ENCODE peak calls at places on chromosomes 12 and 14, in eight cellular contexts. O, M, W, P, Q, F, V and U are unnamed samples.

GRCh38 chr12:112782921-112783320 is 8.6 kb upstream of the RPH3A start:
- DNase-seq in Q (no peak), F (no peak), M (no peak), O (no peak), P (no peak), W (no peak), V (no peak), U (no peak)

GRCh38 chr12:28958553-28959195 is 190.4 kb upstream of the FAR2 start:
- DNase-seq in W (no peak), V (no peak), M (no peak), O (no peak), Q (no peak), F (no peak), P (no peak), U (no peak)

GRCh38 chr14:50272498-50272897 is 39.5 kb downstream of the L2HGDH start:
- DNase-seq in P (no peak), F (no peak), W (no peak), O (no peak), Q (no peak), V (no peak), M (no peak), U (no peak)

GRCh38 chr12:51269174-51270066 is 795 bp downstream of the SMAGP start:
- DNase-seq in P (no peak), M (no peak), W (peak), O (peak), F (no peak), Q (peak), V (peak), U (no peak)

GRCh38 chr12:52285851-52286530 is 5.3 kb downstream of the KRT81 start:
- DNase-seq in O (no peak), V (no peak), P (no peak), F (no peak), Q (no peak), M (no peak), W (peak), U (no peak)

GRCh38 chr12:62983594-62983993 is 48.6 kb upstream of the PPM1H start:
- DNase-seq in O (no peak), F (no peak), W (no peak), V (no peak), Q (no peak), M (no peak), P (no peak), U (peak)

GRCh38 chr12:46107591-46107990 is 117.2 kb upstream of the SCAF11 start:
- DNase-seq in Q (no peak), P (no peak), O (no peak), W (no peak), M (no peak), V (no peak), F (no peak), U (no peak)

GRCh38 chr14:88521818-88522217 is 33.0 kb downstream of the PTPN21 start:
- DNase-seq in M (no peak), P (no peak), F (no peak), W (no peak), Q (no peak), V (no peak), O (no peak), U (no peak)

GRCh38 chr14:96177766-96178377 is 26.8 kb upstream of the BDKRB2 start:
- DNase-seq in F (no peak), W (no peak), Q (no peak), V (no peak), M (no peak), P (no peak), O (no peak), U (no peak)

GRCh38 chr14:91123201-91123600 is 9.3 kb downstream of the DGLUCY start:
- DNase-seq in M (no peak), V (no peak), P (no peak), W (no peak), Q (no peak), F (no peak), O (no peak), U (no peak)

GRCh38 chr14:72810201-72810600 is 83.7 kb downstream of the DPF3 start:
- DNase-seq in O (no peak), W (peak), F (no peak), Q (peak), V (no peak), M (no peak), P (no peak), U (no peak)

GRCh38 chr14:64878775-64879634 is 702 bp downstream of the SPTB start:
- DNase-seq in V (peak), W (no peak), F (no peak), M (no peak), O (peak), P (no peak), Q (no peak), U (no peak)

GRCh38 chr14:52146504-52146903 is 77.6 kb upstream of the NID2 start:
- DNase-seq in O (no peak), P (no peak), Q (no peak), V (no peak), F (no peak), M (no peak), W (no peak), U (no peak)

GRCh38 chr14:99604766-99605298 is 825 bp upstream of the CCDC85C start:
- DNase-seq in Q (no peak), W (no peak), M (no peak), F (no peak), O (peak), V (no peak), P (no peak), U (no peak)

GRCh38 chr12:124524231-124524925 is 43.0 kb downstream of the NCOR2 start:
- DNase-seq in F (no peak), W (no peak), P (no peak), O (no peak), V (no peak), M (no peak), Q (no peak), U (no peak)

GRCh38 chr12:53720946-53721345 is 6.3 kb downstream of the CALCOCO1 start:
- DNase-seq in P (no peak), F (no peak), O (no peak), V (no peak), M (no peak), W (no peak), Q (no peak), U (no peak)

GRCh38 chr14:64698899-64699298 is 5.3 kb upstream of the PLEKHG3 start:
- DNase-seq in P (no peak), F (no peak), V (no peak), O (no peak), M (no peak), Q (no peak), W (no peak), U (peak)

GRCh38 chr14:41899416-41899815 is 292.7 kb downstream of the LRFN5 start:
- DNase-seq in P (no peak), Q (no peak), F (peak), W (no peak), O (no peak), M (no peak), V (no peak), U (no peak)